ENCODE peak calls at places on chromosomes 16 and 17, in five cellular contexts. U, J, L, S and I are unnamed samples.

GRCh38 chr17:77392376-77393273 is 251.9 kb downstream of the SEC14L1 start:
- DNase-seq in U (peak; percentile 73), J (peak; percentile 67), L (no peak), S (peak; percentile 90), I (no peak)

GRCh38 chr17:79720705-79721295 is 9.9 kb upstream of the ENPP7 start:
- DNase-seq in U (no peak), J (no peak), L (no peak), S (no peak), I (no peak)

GRCh38 chr17:19645608-19646250 is 2.8 kb upstream of the ALDH3A2 start:
- DNase-seq in U (peak; percentile 40), J (no peak), L (peak; percentile 39), S (peak; percentile 57), I (no peak)

GRCh38 chr17:10624966-10625365 is 32.1 kb downstream of the MYH3 start:
- DNase-seq in U (no peak), J (no peak), L (no peak), S (no peak), I (no peak)

GRCh38 chr16:79267146-79267545 is 333.4 kb downstream of the MAF start:
- DNase-seq in U (no peak), J (no peak), L (no peak), S (no peak), I (no peak)

GRCh38 chr17:17535957-17536356 is 39.8 kb upstream of the RASD1 start:
- DNase-seq in U (peak; percentile 80), J (peak; percentile 83), L (no peak), S (peak; percentile 95), I (peak; percentile 80)

GRCh38 chr16:58222532-58223316 is 24.8 kb upstream of the CSNK2A2 start:
- DNase-seq in U (peak; percentile 26), J (no peak), L (no peak), S (no peak), I (no peak)

GRCh38 chr17:48554412-48555090 is 9.6 kb upstream of the HOXB2 start:
- DNase-seq in U (peak; percentile 66), J (no peak), L (no peak), S (peak; percentile 18), I (no peak)

GRCh38 chr16:2858245-2859025 is 465 bp upstream of the PRSS22 start:
- DNase-seq in U (no peak), J (peak; percentile 93), L (no peak), S (no peak), I (peak; percentile 89)

GRCh38 chr17:73291260-73291801 is 20.5 kb downstream of the CDC42EP4 start:
- DNase-seq in U (peak; percentile 59), J (no peak), L (peak; percentile 75), S (peak; percentile 83), I (no peak)

GRCh38 chr17:41334385-41334784 is 16.2 kb downstream of the KRT33A start:
- DNase-seq in U (no peak), J (no peak), L (no peak), S (no peak), I (no peak)

GRCh38 chr16:58056580-58056979 is 31.0 kb downstream of the MMP15 start:
- DNase-seq in U (no peak), J (no peak), L (no peak), S (no peak), I (no peak)

GRCh38 chr16:4381072-4381934 is 9.7 kb downstream of the VASN start:
- DNase-seq in U (no peak), J (no peak), L (no peak), S (no peak), I (no peak)

GRCh38 chr16:67236551-67237395 is 9.8 kb downstream of the TMEM208 start:
- DNase-seq in U (peak; percentile 75), J (no peak), L (no peak), S (peak; percentile 62), I (no peak)

GRCh38 chr17:68133370-68134045 is 98.0 kb downstream of the KPNA2 start:
- DNase-seq in U (no peak), J (no peak), L (no peak), S (peak; percentile 87), I (no peak)

GRCh38 chr16:29825145-29826044 is 5.1 kb downstream of the MVP start:
- DNase-seq in U (peak; percentile 78), J (no peak), L (no peak), S (peak; percentile 83), I (no peak)
- H3K4me1 ChIP-seq in U (peaks cover 90% of the 10 kb centered on the region), J (peaks cover 72% of the 10 kb centered on the region), L (peaks cover 54% of the 10 kb centered on the region), S (peaks cover 65% of the 10 kb centered on the region), I (peaks cover 30% of the 10 kb centered on the region)

GRCh38 chr16:53433509-53433908 is 762 bp upstream of the RBL2 start:
- DNase-seq in U (no peak), J (no peak), L (no peak), S (no peak), I (peak; percentile 37)
- H3K4me1 ChIP-seq in U (peaks cover 9% of the 10 kb centered on the region), J (peaks cover 13% of the 10 kb centered on the region), L (peaks cover 13% of the 10 kb centered on the region), S (no peaks in the 10 kb centered on the region), I (peaks cover 7% of the 10 kb centered on the region)

GRCh38 chr17:81863123-81863675 is 2.9 kb upstream of the P4HB start:
- DNase-seq in U (no peak), J (no peak), L (no peak), S (no peak), I (no peak)
- H3K4me1 ChIP-seq in U (peaks cover 54% of the 10 kb centered on the region), J (peaks cover 51% of the 10 kb centered on the region), L (peaks cover 42% of the 10 kb centered on the region), S (peaks cover 36% of the 10 kb centered on the region), I (peaks cover 10% of the 10 kb centered on the region)

GRCh38 chr17:49820773-49821172 is 27.1 kb downstream of the TAC4 start:
- DNase-seq in U (no peak), J (no peak), L (no peak), S (no peak), I (no peak)
- H3K4me1 ChIP-seq in U (no peaks in the 10 kb centered on the region), J (peaks cover 26% of the 10 kb centered on the region), L (peaks cover 6% of the 10 kb centered on the region), S (peaks cover 4% of the 10 kb centered on the region), I (peaks cover 3% of the 10 kb centered on the region)

GRCh38 chr16:87822002-87822390 is 47.3 kb downstream of the SLC7A5 start:
- DNase-seq in U (no peak), J (no peak), L (no peak), S (no peak), I (no peak)
- H3K4me1 ChIP-seq in U (peaks cover 35% of the 10 kb centered on the region), J (no peaks in the 10 kb centered on the region), L (no peaks in the 10 kb centered on the region), S (no peaks in the 10 kb centered on the region), I (no peaks in the 10 kb centered on the region)

GRCh38 chr17:44109312-44109630 is 14.2 kb downstream of the HDAC5 start:
- DNase-seq in U (no peak), J (no peak), L (no peak), S (no peak), I (no peak)
- H3K4me1 ChIP-seq in U (peaks cover 59% of the 10 kb centered on the region), J (peaks cover 40% of the 10 kb centered on the region), L (peaks cover 57% of the 10 kb centered on the region), S (peaks cover 49% of the 10 kb centered on the region), I (peaks cover 57% of the 10 kb centered on the region)